ENCODE peak calls at places on chromosomes 1 and 21, in eight cellular contexts. One of them, this sample, is unnamed. For H3K27me3, the result is how much of the 10 kb centered on the place peaks cover.

GRCh38 chr1:224271106-224271505 is 58.9 kb downstream of the NVL start:
- DNase-seq in MG63: no peak
- DNase-seq in K562: no peak
- DNase-seq in GM23338: no peak
- DNase-seq in MM.1S: no peak
- DNase-seq in pancreas: no peak
- DNase-seq in GM23248: no peak
- DNase-seq in ovary: no peak
- DNase-seq in this sample: no peak

GRCh38 chr1:206048582-206048981 is 4.4 kb upstream of the RHEX start:
- DNase-seq in pancreas: peak
- DNase-seq in MG63: no peak
- DNase-seq in K562: no peak
- DNase-seq in GM23248: no peak
- DNase-seq in ovary: no peak
- DNase-seq in MM.1S: no peak
- DNase-seq in GM23338: peak
- DNase-seq in this sample: no peak

GRCh38 chr1:193448682-193449461 is 262.5 kb upstream of the B3GALT2 start:
- DNase-seq in pancreas: no peak
- DNase-seq in ovary: no peak
- DNase-seq in MM.1S: peak
- DNase-seq in K562: no peak
- DNase-seq in GM23248: no peak
- DNase-seq in MG63: no peak
- DNase-seq in GM23338: no peak
- DNase-seq in this sample: no peak

GRCh38 chr1:61482170-61482569 is 242.8 kb downstream of the TM2D1 start:
- DNase-seq in GM23248: no peak
- DNase-seq in MG63: no peak
- DNase-seq in MM.1S: no peak
- DNase-seq in ovary: no peak
- DNase-seq in pancreas: no peak
- DNase-seq in K562: no peak
- DNase-seq in GM23338: no peak
- DNase-seq in this sample: no peak

GRCh38 chr1:220767312-220768126 is 19.2 kb upstream of the MTARC1 start:
- DNase-seq in MM.1S: no peak
- DNase-seq in GM23338: no peak
- DNase-seq in ovary: no peak
- DNase-seq in GM23248: peak
- DNase-seq in pancreas: no peak
- DNase-seq in K562: no peak
- DNase-seq in MG63: no peak
- DNase-seq in this sample: no peak

GRCh38 chr1:21896652-21897532 is 40.2 kb downstream of the HSPG2 start:
- DNase-seq in MG63: no peak
- DNase-seq in GM23248: peak
- DNase-seq in K562: peak
- DNase-seq in pancreas: no peak
- DNase-seq in ovary: peak
- DNase-seq in MM.1S: no peak
- DNase-seq in GM23338: peak
- DNase-seq in this sample: no peak

GRCh38 chr1:181089017-181089776 is 697 bp downstream of the IER5 start:
- DNase-seq in GM23248: peak
- DNase-seq in MM.1S: peak
- DNase-seq in K562: peak
- DNase-seq in MG63: peak
- DNase-seq in ovary: no peak
- DNase-seq in pancreas: no peak
- DNase-seq in GM23338: peak
- DNase-seq in this sample: no peak

GRCh38 chr1:174968750-174969244 is 30.9 kb upstream of the CACYBP start:
- DNase-seq in MM.1S: peak
- DNase-seq in ovary: no peak
- DNase-seq in pancreas: no peak
- DNase-seq in GM23338: no peak
- DNase-seq in K562: no peak
- DNase-seq in MG63: no peak
- DNase-seq in GM23248: peak
- DNase-seq in this sample: peak

GRCh38 chr21:35010450-35010849 is 38.7 kb downstream of the RUNX1 start:
- DNase-seq in GM23338: no peak
- DNase-seq in MM.1S: no peak
- DNase-seq in GM23248: no peak
- DNase-seq in pancreas: no peak
- DNase-seq in ovary: no peak
- DNase-seq in K562: no peak
- DNase-seq in MG63: no peak
- DNase-seq in this sample: no peak

GRCh38 chr1:28580706-28581530 is 11.1 kb upstream of the RAB42 start:
- DNase-seq in K562: peak
- DNase-seq in GM23338: peak
- DNase-seq in MG63: no peak
- DNase-seq in ovary: no peak
- DNase-seq in pancreas: peak
- DNase-seq in GM23248: peak
- DNase-seq in MM.1S: peak
- DNase-seq in this sample: peak

GRCh38 chr1:238196516-238196915 is 305.8 kb upstream of the ZP4 start:
- DNase-seq in MM.1S: no peak
- DNase-seq in GM23248: no peak
- DNase-seq in GM23338: no peak
- DNase-seq in ovary: no peak
- DNase-seq in K562: no peak
- DNase-seq in MG63: no peak
- DNase-seq in pancreas: no peak
- DNase-seq in this sample: no peak

GRCh38 chr21:29610960-29611359 is 312.2 kb downstream of the BACH1 start:
- DNase-seq in GM23248: peak
- DNase-seq in MM.1S: no peak
- DNase-seq in pancreas: no peak
- DNase-seq in ovary: no peak
- DNase-seq in K562: no peak
- DNase-seq in MG63: no peak
- DNase-seq in GM23338: no peak
- DNase-seq in this sample: no peak

GRCh38 chr1:76503100-76503499 is 364.2 kb upstream of the ST6GALNAC5 start:
- DNase-seq in MM.1S: no peak
- DNase-seq in pancreas: no peak
- DNase-seq in MG63: no peak
- DNase-seq in GM23338: peak
- DNase-seq in GM23248: no peak
- DNase-seq in K562: no peak
- DNase-seq in ovary: no peak
- DNase-seq in this sample: no peak

GRCh38 chr1:44035726-44036408 is 4.6 kb upstream of the SLC6A9 start:
- DNase-seq in K562: peak
- DNase-seq in MM.1S: no peak
- DNase-seq in ovary: peak
- DNase-seq in GM23338: no peak
- DNase-seq in GM23248: peak
- DNase-seq in pancreas: no peak
- DNase-seq in MG63: no peak
- DNase-seq in this sample: no peak

GRCh38 chr1:43736819-43737218 is 29.5 kb downstream of the ST3GAL3 start:
- DNase-seq in ovary: no peak
- DNase-seq in GM23338: no peak
- DNase-seq in MM.1S: no peak
- DNase-seq in GM23248: no peak
- DNase-seq in pancreas: no peak
- DNase-seq in K562: no peak
- DNase-seq in MG63: no peak
- DNase-seq in this sample: no peak

GRCh38 chr21:41769933-41770332 is 3.1 kb upstream of the RIPK4 start:
- DNase-seq in GM23338: no peak
- DNase-seq in MM.1S: no peak
- DNase-seq in MG63: no peak
- DNase-seq in pancreas: no peak
- DNase-seq in ovary: no peak
- DNase-seq in K562: no peak
- DNase-seq in GM23248: no peak
- DNase-seq in this sample: no peak

GRCh38 chr21:41769521-41769920 is 2.7 kb upstream of the RIPK4 start:
- DNase-seq in GM23338: no peak
- DNase-seq in GM23248: no peak
- DNase-seq in pancreas: no peak
- DNase-seq in MM.1S: no peak
- DNase-seq in K562: no peak
- DNase-seq in MG63: no peak
- DNase-seq in ovary: no peak
- DNase-seq in this sample: no peak

GRCh38 chr21:41767606-41768370 is 936 bp upstream of the RIPK4 start:
- DNase-seq in ovary: no peak
- DNase-seq in K562: no peak
- DNase-seq in MM.1S: no peak
- DNase-seq in MG63: no peak
- DNase-seq in GM23338: peak
- DNase-seq in GM23248: peak
- DNase-seq in pancreas: no peak
- DNase-seq in this sample: peak

GRCh38 chr21:41768371-41769042 is 1.7 kb upstream of the RIPK4 start:
- DNase-seq in pancreas: peak
- DNase-seq in ovary: no peak
- DNase-seq in MG63: peak
- DNase-seq in GM23338: peak
- DNase-seq in GM23248: peak
- DNase-seq in MM.1S: no peak
- DNase-seq in K562: no peak
- DNase-seq in this sample: peak

GRCh38 chr21:41769106-41769505 is 2.3 kb upstream of the RIPK4 start:
- DNase-seq in GM23248: no peak
- DNase-seq in GM23338: no peak
- DNase-seq in MG63: no peak
- DNase-seq in K562: no peak
- DNase-seq in ovary: no peak
- DNase-seq in MM.1S: no peak
- DNase-seq in pancreas: no peak
- DNase-seq in this sample: no peak
- H3K27me3 ChIP-seq in GM23248: under half
- H3K27me3 ChIP-seq in GM23338: half or more
- H3K27me3 ChIP-seq in MG63: under half
- H3K27me3 ChIP-seq in K562: half or more
- H3K27me3 ChIP-seq in ovary: under half
- H3K27me3 ChIP-seq in MM.1S: half or more
- H3K27me3 ChIP-seq in pancreas: under half
- H3K27me3 ChIP-seq in this sample: under half

DNA sequence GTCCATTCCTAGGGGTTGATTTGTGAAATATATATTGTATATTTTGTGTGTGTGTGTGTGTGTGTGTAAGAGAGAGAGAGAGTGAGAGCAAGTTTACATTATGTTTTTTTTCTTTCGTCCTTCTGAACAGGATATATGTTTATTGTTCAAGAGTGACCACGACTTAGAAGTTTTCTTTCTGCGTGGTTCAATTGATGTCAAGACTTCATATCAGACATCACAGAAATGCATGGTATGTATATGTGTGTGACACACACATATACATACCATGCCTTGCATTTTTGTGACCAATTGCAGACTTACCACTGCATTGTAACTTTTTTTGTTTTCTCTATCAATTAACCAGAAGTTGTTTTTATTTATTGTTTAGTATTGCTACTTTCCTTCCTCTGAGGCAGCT is 2.5 kb downstream of the RASAL2 start:
- DNase-seq in K562: no peak
- DNase-seq in MG63: no peak
- DNase-seq in MM.1S: no peak
- DNase-seq in GM23338: no peak
- DNase-seq in pancreas: no peak
- DNase-seq in GM23248: no peak
- DNase-seq in ovary: no peak
- DNase-seq in this sample: peak
- H3K4me3 ChIP-seq in K562: no peak
- H3K4me3 ChIP-seq in MG63: peak
- H3K4me3 ChIP-seq in MM.1S: no peak
- H3K4me3 ChIP-seq in GM23338: peak
- H3K4me3 ChIP-seq in pancreas: no peak
- H3K4me3 ChIP-seq in GM23248: peak
- H3K4me3 ChIP-seq in ovary: no peak
- H3K4me3 ChIP-seq in this sample: peak

GRCh38 chr1:86156571-86157455 is at the start of gene COL24A1:
- DNase-seq in GM23248: peak
- DNase-seq in GM23338: peak
- DNase-seq in MG63: no peak
- DNase-seq in ovary: peak
- DNase-seq in pancreas: peak
- DNase-seq in K562: peak
- DNase-seq in MM.1S: no peak
- DNase-seq in this sample: no peak
- H3K27me3 ChIP-seq in GM23248: under half
- H3K27me3 ChIP-seq in GM23338: half or more
- H3K27me3 ChIP-seq in MG63: under half
- H3K27me3 ChIP-seq in ovary: under half
- H3K27me3 ChIP-seq in pancreas: under half
- H3K27me3 ChIP-seq in K562: under half
- H3K27me3 ChIP-seq in MM.1S: under half
- H3K27me3 ChIP-seq in this sample: under half

DNA sequence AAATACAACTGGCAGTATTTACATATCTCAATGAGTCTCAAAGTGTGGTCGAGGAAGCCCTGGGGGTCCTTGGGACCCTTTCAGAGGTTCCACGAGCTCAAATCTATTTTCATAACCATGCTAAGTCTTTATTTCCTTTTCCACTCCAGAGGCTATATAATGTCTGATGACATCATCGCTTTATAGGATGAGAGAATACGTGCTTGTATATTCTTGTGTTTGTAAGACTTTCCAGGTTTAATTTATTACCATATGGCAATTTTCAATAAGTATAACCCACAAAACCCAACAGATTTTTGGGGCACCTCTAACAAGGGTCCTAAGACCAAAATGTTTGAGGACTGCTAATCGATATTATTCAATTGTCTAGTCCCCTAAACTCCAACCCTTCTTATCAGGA is 1.4 kb upstream of the SLC19A2 start:
- DNase-seq in GM23338: no peak
- DNase-seq in MG63: no peak
- DNase-seq in pancreas: no peak
- DNase-seq in GM23248: peak
- DNase-seq in K562: no peak
- DNase-seq in ovary: no peak
- DNase-seq in MM.1S: no peak
- DNase-seq in this sample: peak
- H3K4me3 ChIP-seq in GM23338: peak
- H3K4me3 ChIP-seq in MG63: no peak
- H3K4me3 ChIP-seq in pancreas: peak
- H3K4me3 ChIP-seq in GM23248: peak
- H3K4me3 ChIP-seq in K562: peak
- H3K4me3 ChIP-seq in ovary: peak
- H3K4me3 ChIP-seq in MM.1S: no peak
- H3K4me3 ChIP-seq in this sample: peak

GRCh38 chr1:75472971-75473603 is 137.8 kb downstream of the SLC44A5 start:
- DNase-seq in pancreas: no peak
- DNase-seq in GM23248: no peak
- DNase-seq in ovary: no peak
- DNase-seq in MM.1S: no peak
- DNase-seq in GM23338: no peak
- DNase-seq in K562: no peak
- DNase-seq in MG63: no peak
- DNase-seq in this sample: no peak
- H3K27me3 ChIP-seq in pancreas: under half
- H3K27me3 ChIP-seq in GM23248: under half
- H3K27me3 ChIP-seq in ovary: under half
- H3K27me3 ChIP-seq in MM.1S: under half
- H3K27me3 ChIP-seq in GM23338: under half
- H3K27me3 ChIP-seq in K562: under half
- H3K27me3 ChIP-seq in MG63: under half
- H3K27me3 ChIP-seq in this sample: under half

GRCh38 chr21:41611966-41612606 is 104.1 kb upstream of the TMPRSS2 start:
- DNase-seq in GM23338: peak
- DNase-seq in GM23248: peak
- DNase-seq in MM.1S: peak
- DNase-seq in pancreas: no peak
- DNase-seq in MG63: no peak
- DNase-seq in ovary: no peak
- DNase-seq in K562: peak
- DNase-seq in this sample: no peak
- H3K4me3 ChIP-seq in GM23338: peak
- H3K4me3 ChIP-seq in GM23248: peak
- H3K4me3 ChIP-seq in MM.1S: no peak
- H3K4me3 ChIP-seq in pancreas: no peak
- H3K4me3 ChIP-seq in MG63: no peak
- H3K4me3 ChIP-seq in ovary: no peak
- H3K4me3 ChIP-seq in K562: no peak
- H3K4me3 ChIP-seq in this sample: no peak

This sample was measured in SJSA1.